ENCODE peak calls at places on chromosomes 2 and 18, in seven cellular contexts. J is aorta, U is neural progenitor cell, W is upper lobe of right lung, Z is adrenal gland, Q is lower lobe of right lung, F is endodermal cell. E is an unnamed sample.

GRCh38 chr18:54717673-54718435 is 110.4 kb upstream of the RAB27B start:
- DNase-seq in W (no peak), Q (no peak), Z (peak; percentile 71), U (peak; percentile 71), F (peak; percentile 82), J (no peak), E (no peak)

GRCh38 chr2:176039375-176039774 is 37.3 kb upstream of the LNPK start:
- DNase-seq in Q (no peak), J (no peak), U (no peak), F (no peak), Z (no peak), W (no peak), E (no peak)

GRCh38 chr18:46393230-46393629 is 263.8 kb downstream of the LOXHD1 start:
- DNase-seq in F (peak; percentile 93), Z (no peak), J (no peak), Q (no peak), W (no peak), U (peak; percentile 66), E (no peak)

GRCh38 chr2:234427081-234428058 is 69.5 kb downstream of the ARL4C start:
- DNase-seq in U (peak; percentile 78), Z (no peak), W (no peak), J (no peak), Q (no peak), F (peak; percentile 87), E (peak; percentile 84)

GRCh38 chr2:225041871-225042799 is at the start of gene DOCK10:
- DNase-seq in W (peak; percentile 71), Z (peak; percentile 58), U (peak; percentile 62), Q (peak; percentile 69), F (peak; percentile 73), J (peak; percentile 78), E (peak; percentile 57)

GRCh38 chr2:231722721-231723307 is 14.5 kb downstream of the PTMA start:
- DNase-seq in W (no peak), U (peak; percentile 60), Q (no peak), F (no peak), J (no peak), Z (peak; percentile 31), E (no peak)

GRCh38 chr2:203579131-203579643 is 44.1 kb upstream of the RAPH1 start:
- DNase-seq in J (no peak), W (no peak), U (no peak), Z (no peak), F (peak; percentile 69), Q (peak; percentile 51), E (peak; percentile 98)

GRCh38 chr18:24121625-24122024 is 17.2 kb upstream of the CABYR start:
- DNase-seq in F (no peak), Z (no peak), Q (no peak), W (no peak), U (no peak), J (no peak), E (no peak)

GRCh38 chr2:88190808-88191721 is 20.9 kb downstream of the THNSL2 start:
- DNase-seq in F (peak; percentile 89), Z (peak; percentile 64), J (no peak), W (no peak), Q (no peak), U (peak; percentile 77), E (peak; percentile 43)

GRCh38 chr2:197453914-197454398 is 604 bp downstream of the COQ10B start:
- DNase-seq in W (no peak), Q (no peak), Z (peak; percentile 94), J (peak; percentile 92), U (no peak), F (no peak), E (no peak)

GRCh38 chr2:100106460-100106859 is 35.9 kb downstream of the AFF3 start:
- DNase-seq in J (no peak), U (peak; percentile 45), F (peak; percentile 78), Q (no peak), W (no peak), Z (no peak), E (no peak)

GRCh38 chr2:1656326-1656960 is 87.9 kb downstream of the PXDN start:
- DNase-seq in J (no peak), Z (no peak), W (no peak), Q (no peak), F (peak; percentile 74), U (peak; percentile 34), E (no peak)
- H3K27ac ChIP-seq in J (peak overlapping the region; percentile 83), Z (peak overlapping the region; percentile 10), W (no peak overlapping the region), Q (no peak overlapping the region), F (no peak overlapping the region), U (no peak overlapping the region), E (peak overlapping the region; percentile 16)

DNA sequence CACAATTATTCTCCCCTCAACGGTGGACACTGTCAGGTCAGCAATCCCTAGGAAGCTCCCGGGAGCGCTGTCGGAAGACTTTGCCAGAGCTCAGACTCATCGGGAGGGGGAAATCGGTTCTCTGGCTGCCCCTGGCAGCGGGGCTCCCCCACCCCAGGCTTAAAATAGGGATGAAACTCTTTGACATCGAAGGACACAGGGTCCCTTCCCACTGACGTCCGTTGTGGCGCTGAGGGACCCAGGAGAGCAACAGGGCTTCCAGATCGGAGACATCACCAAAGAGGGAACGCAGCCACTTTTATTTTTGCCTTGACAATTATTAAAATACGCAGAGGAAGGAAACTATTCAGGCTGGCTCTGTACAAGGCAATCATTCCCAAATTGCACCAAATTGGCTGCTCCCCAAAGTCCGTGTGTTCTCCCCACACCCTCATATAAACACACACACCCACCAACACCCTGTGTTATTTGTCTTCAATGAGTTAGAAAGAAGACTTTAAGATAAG is 249.0 kb downstream of the CDH20 start:
- DNase-seq in F (no peak), W (no peak), Z (no peak), J (no peak), U (no peak), Q (no peak), E (no peak)
- H3K4me3 ChIP-seq in F (peak overlapping the region; percentile 77), W (peak overlapping the region; percentile 43), Z (no peak overlapping the region), J (no peak overlapping the region), U (peak overlapping the region; percentile 47), Q (peak overlapping the region; percentile 46), E (no peak overlapping the region)

GRCh38 chr18:42920621-42921020 is 194.9 kb downstream of the RIT2 start:
- DNase-seq in J (no peak), F (no peak), W (no peak), U (no peak), Z (no peak), Q (no peak), E (no peak)
- H3K27ac ChIP-seq in J (no peak overlapping the region), F (no peak overlapping the region), W (no peak overlapping the region), U (no peak overlapping the region), Z (no peak overlapping the region), Q (no peak overlapping the region), E (no peak overlapping the region)

GRCh38 chr2:149448315-149448714 is 117.9 kb downstream of the LYPD6 start:
- DNase-seq in J (no peak), W (no peak), U (no peak), Z (no peak), Q (no peak), F (no peak), E (no peak)

GRCh38 chr2:149451417-149452165 is 121.2 kb downstream of the LYPD6 start:
- DNase-seq in U (no peak), Q (no peak), J (no peak), W (no peak), F (no peak), Z (no peak), E (peak; percentile 63)

GRCh38 chr2:149449017-149449416 is 118.6 kb downstream of the LYPD6 start:
- DNase-seq in Z (no peak), U (no peak), W (no peak), F (no peak), Q (no peak), J (no peak), E (no peak)

GRCh38 chr2:149441255-149441654 is 110.9 kb downstream of the LYPD6 start:
- DNase-seq in Z (no peak), J (no peak), W (no peak), U (no peak), Q (no peak), F (no peak), E (no peak)

DNA sequence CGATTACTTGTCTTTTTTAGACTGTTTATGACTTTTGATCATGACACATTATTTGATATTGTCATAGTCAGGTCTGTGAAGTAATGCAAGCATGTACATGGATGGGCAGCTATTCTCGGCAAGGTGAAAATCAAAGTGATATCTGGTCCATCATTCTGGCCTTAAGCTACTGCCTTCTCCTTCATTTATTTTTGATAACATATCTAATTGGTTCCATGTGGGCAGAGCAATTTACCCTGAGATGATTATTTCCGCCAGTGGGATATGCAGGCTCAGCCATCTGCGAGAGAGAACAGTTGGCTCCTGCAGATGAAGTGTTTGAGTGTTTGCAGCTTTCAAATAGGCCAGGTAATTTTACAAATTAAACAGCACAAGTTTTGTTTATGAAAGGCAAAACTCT is 116.3 kb downstream of the LYPD6 start:
- DNase-seq in F (no peak), Q (no peak), Z (no peak), J (no peak), W (no peak), U (no peak), E (no peak)
- H3K4me3 ChIP-seq in F (no peak overlapping the region), Q (no peak overlapping the region), Z (no peak overlapping the region), J (no peak overlapping the region), W (no peak overlapping the region), U (no peak overlapping the region), E (no peak overlapping the region)

DNA sequence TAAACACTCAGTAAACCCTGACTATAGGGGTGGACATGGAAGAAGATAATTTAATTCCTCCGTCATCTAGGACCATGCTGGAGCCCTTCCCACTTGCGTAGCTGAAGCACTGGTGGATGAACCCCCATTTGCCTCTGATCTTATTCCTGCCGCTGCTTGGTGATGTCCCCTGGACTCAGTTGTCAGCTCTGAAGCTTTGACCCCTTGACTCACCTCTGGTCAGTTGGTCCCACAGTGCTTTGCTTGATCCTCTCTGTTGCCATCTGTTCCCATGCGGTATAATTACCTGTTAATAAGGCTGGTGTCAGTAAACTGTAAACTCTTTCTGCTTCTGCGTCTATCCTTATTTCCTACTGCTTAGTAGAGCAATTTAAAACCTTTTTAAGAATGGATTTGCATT is 126.9 kb downstream of the SPTBN1 start:
- DNase-seq in J (no peak), F (no peak), Z (no peak), W (no peak), U (no peak), Q (no peak), E (no peak)
- H3K27ac ChIP-seq in J (no peak overlapping the region), F (no peak overlapping the region), Z (peak overlapping the region; percentile 68), W (no peak overlapping the region), U (no peak overlapping the region), Q (no peak overlapping the region), E (no peak overlapping the region)

GRCh38 chr18:77089796-77090285 is 42.7 kb downstream of the MBP start:
- DNase-seq in Z (no peak), W (no peak), U (no peak), F (no peak), J (no peak), Q (no peak), E (no peak)
- H3K4me3 ChIP-seq in Z (no peak overlapping the region), W (no peak overlapping the region), U (no peak overlapping the region), F (no peak overlapping the region), J (no peak overlapping the region), Q (no peak overlapping the region), E (peak overlapping the region; percentile 5)

DNA sequence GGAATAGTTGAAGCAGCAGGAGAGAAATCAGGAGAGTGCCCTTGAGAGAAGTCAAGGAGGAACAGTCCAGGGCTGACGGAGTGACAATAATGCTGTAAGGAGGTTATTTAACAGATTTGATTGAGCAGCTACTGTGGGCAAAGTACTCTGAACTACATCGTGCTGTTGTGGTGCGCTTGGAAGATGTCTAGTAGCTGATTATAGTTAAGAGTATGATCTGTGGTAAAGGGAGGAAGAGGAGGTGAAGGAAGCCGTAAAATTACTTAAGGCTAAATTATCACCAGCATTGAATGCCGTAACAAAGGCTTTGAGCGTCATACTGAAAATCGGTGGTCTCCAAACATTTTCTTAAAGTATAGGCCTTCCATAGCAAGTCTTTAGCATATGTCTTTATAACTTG is 4.5 kb downstream of the PCBP1 start:
- DNase-seq in J (no peak), F (no peak), U (no peak), Z (no peak), Q (no peak), W (no peak), E (no peak)
- H3K27ac ChIP-seq in J (no peak overlapping the region), F (no peak overlapping the region), U (no peak overlapping the region), Z (peak overlapping the region; percentile 2), Q (peak overlapping the region; percentile 4), W (no peak overlapping the region), E (no peak overlapping the region)